ENCODE peak calls at places on chromosomes 6 and 20, in ten cellular contexts. S is thyroid gland; H is neural progenitor cell; A is colonic mucosa; R is upper lobe of left lung; K is fibroblast of lung; I is mammary epithelial cell; B is ascending aorta; Z is naive thymus-derived CD4-positive, alpha-beta T cell; G is right atrium auricular region. Q is an unnamed sample. For H3K27me3, the result is how much of the 10 kb centered on the place peaks cover.

GRCh38 chr6:5231289-5231688 is 29.5 kb downstream of the LYRM4 start:
- DNase-seq in S (no peak), H (no peak), A (no peak), R (no peak), K (peak), I (no peak), B (no peak), Z (no peak), G (no peak), Q (no peak)

GRCh38 chr6:47579040-47579439 is 101.5 kb downstream of the CD2AP start:
- DNase-seq in S (no peak), H (no peak), A (no peak), R (no peak), K (no peak), I (no peak), B (no peak), Z (no peak), G (no peak), Q (no peak)

GRCh38 chr20:48610996-48611395 is 216.8 kb downstream of the PREX1 start:
- DNase-seq in S (no peak), H (no peak), A (no peak), R (no peak), K (no peak), I (no peak), B (no peak), Z (no peak), G (no peak), Q (no peak)

GRCh38 chr20:21571841-21572690 is 58.2 kb upstream of the NKX2-2 start:
- DNase-seq in S (peak), H (peak), A (no peak), R (no peak), K (no peak), I (no peak), B (no peak), Z (peak), G (no peak), Q (no peak)

GRCh38 chr20:21521596-21522478 is 8.0 kb upstream of the NKX2-2 start:
- DNase-seq in S (no peak), H (peak), A (no peak), R (no peak), K (no peak), I (no peak), B (no peak), Z (no peak), G (no peak), Q (no peak)

GRCh38 chr20:18543932-18544331 is 23.3 kb upstream of the SMIM26 start:
- DNase-seq in S (peak), H (no peak), A (no peak), R (no peak), K (no peak), I (no peak), B (no peak), Z (no peak), G (no peak), Q (no peak)

GRCh38 chr6:99334526-99335127 is 14.8 kb downstream of the FAXC start:
- DNase-seq in S (peak), H (peak), A (peak), R (peak), K (peak), I (peak), B (no peak), Z (no peak), G (no peak), Q (no peak)

GRCh38 chr6:25960689-25961088 is 1.9 kb upstream of the TRIM38 start:
- DNase-seq in S (no peak), H (no peak), A (no peak), R (no peak), K (no peak), I (no peak), B (no peak), Z (no peak), G (no peak), Q (no peak)

GRCh38 chr6:158718431-158719126 is 68.7 kb downstream of the SYTL3 start:
- DNase-seq in S (peak), H (peak), A (no peak), R (no peak), K (no peak), I (no peak), B (no peak), Z (no peak), G (no peak), Q (no peak)

GRCh38 chr6:156731436-156731835 is 45.7 kb upstream of the ARID1B start:
- DNase-seq in S (no peak), H (peak), A (no peak), R (no peak), K (peak), I (peak), B (no peak), Z (no peak), G (no peak), Q (no peak)

GRCh38 chr20:2179957-2180356 is 78.3 kb downstream of the STK35 start:
- DNase-seq in S (no peak), H (no peak), A (no peak), R (no peak), K (no peak), I (no peak), B (no peak), Z (no peak), G (no peak), Q (no peak)

GRCh38 chr20:50368813-50369224 is 141.4 kb upstream of the PTPN1 start:
- DNase-seq in S (no peak), H (no peak), A (no peak), R (no peak), K (peak), I (no peak), B (no peak), Z (no peak), G (no peak), Q (no peak)

GRCh38 chr6:105326838-105327745 is 75.8 kb downstream of the PREP start:
- DNase-seq in S (peak), H (no peak), A (no peak), R (peak), K (peak), I (peak), B (no peak), Z (no peak), G (no peak), Q (no peak)

GRCh38 chr20:63530788-63531160 is 6.4 kb downstream of the PTK6 start:
- DNase-seq in S (no peak), H (peak), A (peak), R (no peak), K (no peak), I (no peak), B (no peak), Z (no peak), G (no peak), Q (peak)

GRCh38 chr6:117909638-117910037 is 2.6 kb downstream of the SLC35F1 start:
- DNase-seq in S (no peak), H (no peak), A (no peak), R (no peak), K (no peak), I (no peak), B (no peak), Z (no peak), G (no peak), Q (no peak)
- H3K27me3 ChIP-seq in S (under half), H (under half), A (under half), R (under half), K (under half), I (under half), B (under half), Z (under half), G (under half), Q (half or more)

GRCh38 chr6:1312193-1312443 is 220 bp downstream of the FOXQ1 start:
- DNase-seq in S (no peak), H (no peak), A (no peak), R (no peak), K (no peak), I (no peak), B (no peak), Z (no peak), G (no peak), Q (no peak)

GRCh38 chr6:1313755-1314503 is 2.0 kb downstream of the FOXQ1 start:
- DNase-seq in S (peak), H (peak), A (peak), R (peak), K (no peak), I (no peak), B (no peak), Z (no peak), G (no peak), Q (no peak)

GRCh38 chr6:1314617-1315016 is 2.7 kb downstream of the FOXQ1 start:
- DNase-seq in S (no peak), H (no peak), A (no peak), R (no peak), K (no peak), I (no peak), B (no peak), Z (no peak), G (no peak), Q (no peak)

GRCh38 chr6:1312444-1313363 is 806 bp downstream of the FOXQ1 start:
- DNase-seq in S (peak), H (peak), A (no peak), R (no peak), K (no peak), I (peak), B (no peak), Z (no peak), G (no peak), Q (no peak)

DNA sequence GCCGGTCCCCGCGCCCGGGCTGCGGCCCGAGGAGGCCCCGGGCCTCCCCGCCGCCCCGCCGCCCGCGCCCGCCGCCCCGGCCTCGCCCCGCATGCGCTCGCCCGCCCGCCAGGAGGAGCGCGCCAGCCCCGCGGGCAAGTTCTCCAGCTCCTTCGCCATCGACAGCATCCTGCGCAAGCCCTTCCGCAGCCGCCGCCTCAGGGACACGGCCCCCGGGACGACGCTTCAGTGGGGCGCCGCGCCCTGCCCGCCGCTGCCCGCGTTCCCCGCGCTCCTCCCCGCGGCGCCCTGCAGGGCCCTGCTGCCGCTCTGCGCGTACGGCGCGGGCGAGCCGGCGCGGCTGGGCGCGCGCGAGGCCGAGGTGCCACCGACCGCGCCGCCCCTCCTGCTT is 1.5 kb downstream of the FOXQ1 start:
- DNase-seq in S (peak), H (no peak), A (no peak), R (no peak), K (no peak), I (no peak), B (no peak), Z (no peak), G (no peak), Q (no peak)
- H3K27me3 ChIP-seq in S (under half), H (half or more), A (half or more), R (under half), K (under half), I (under half), B (under half), Z (under half), G (under half), Q (half or more)

DNA sequence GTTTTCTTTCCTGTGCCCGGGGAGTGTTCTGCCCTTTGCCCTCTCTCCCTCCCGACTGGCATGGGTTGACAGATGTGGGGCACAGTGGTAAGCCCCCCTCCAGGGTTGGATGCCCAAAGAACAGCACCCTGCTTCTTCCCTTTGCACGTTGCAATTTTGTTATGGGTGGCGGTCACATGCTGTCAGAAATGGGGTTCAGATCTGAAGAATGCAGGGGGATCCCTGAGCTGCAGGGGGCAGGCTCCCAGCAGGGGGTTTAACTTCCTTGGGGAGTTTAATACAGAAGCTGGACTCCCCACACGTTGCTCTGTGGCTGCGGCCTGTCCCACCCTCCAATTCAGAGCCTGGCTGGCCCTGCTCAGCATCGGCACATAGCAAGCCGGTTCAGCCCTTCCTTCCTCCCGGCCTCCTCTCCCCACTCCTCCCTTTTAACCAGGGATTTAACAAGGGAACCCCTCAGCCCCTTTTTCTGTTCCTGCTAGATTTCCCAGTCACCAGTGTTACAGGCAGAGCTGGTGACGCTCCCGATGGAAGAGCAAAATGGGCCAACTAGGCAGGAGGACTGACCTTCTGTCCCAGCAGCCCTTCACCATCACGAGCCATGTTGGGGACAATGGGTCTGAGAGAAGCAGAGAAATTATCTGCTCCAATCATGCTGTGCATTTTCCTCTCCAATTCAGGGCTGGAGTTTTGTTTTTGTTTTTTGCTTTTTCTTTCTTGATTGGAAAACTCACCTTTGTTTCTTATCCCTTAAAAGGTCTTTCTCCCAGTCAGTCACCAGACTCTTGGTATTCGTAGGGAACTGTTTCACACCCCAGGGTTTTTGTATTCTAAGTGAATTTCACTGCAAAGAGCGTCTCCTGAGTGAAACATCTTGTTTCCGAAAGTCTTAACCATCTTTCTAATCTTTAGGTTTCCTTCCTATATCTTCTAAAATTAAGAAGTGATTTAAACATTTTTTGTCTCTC is 6.8 kb downstream of the FOXF2 start:
- DNase-seq in S (no peak), H (peak), A (no peak), R (no peak), K (no peak), I (no peak), B (no peak), Z (no peak), G (no peak), Q (peak)
- H3K27me3 ChIP-seq in S (under half), H (half or more), A (half or more), R (under half), K (under half), I (under half), B (under half), Z (under half), G (under half), Q (half or more)

DNA sequence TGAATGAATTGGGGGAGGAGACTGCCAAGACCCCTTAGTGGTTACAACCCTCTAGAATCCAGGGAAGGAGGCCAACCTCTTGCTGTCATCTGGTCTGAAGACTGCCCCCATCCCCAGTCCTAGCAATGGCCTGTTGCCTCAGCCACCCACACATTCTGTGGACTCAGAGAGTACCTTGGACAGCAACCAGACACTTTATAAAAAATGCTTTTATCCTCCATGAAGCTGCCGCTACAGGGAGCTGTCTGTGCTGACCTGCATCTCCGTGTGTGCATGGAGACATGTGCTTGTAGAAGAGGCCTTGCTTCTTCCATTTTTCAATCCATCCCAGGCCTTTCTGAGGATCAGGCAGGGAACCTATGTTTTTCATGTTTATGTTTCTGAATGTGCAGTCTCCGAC is 15.2 kb downstream of the CDH22 start:
- DNase-seq in S (no peak), H (peak), A (no peak), R (no peak), K (peak), I (peak), B (no peak), Z (no peak), G (no peak), Q (no peak)
- H3K27me3 ChIP-seq in S (under half), H (under half), A (under half), R (under half), K (under half), I (under half), B (under half), Z (under half), G (under half), Q (under half)

GRCh38 chr6:1395496-1395895 is 6.1 kb downstream of the FOXF2 start:
- DNase-seq in S (no peak), H (no peak), A (no peak), R (no peak), K (no peak), I (no peak), B (no peak), Z (no peak), G (no peak), Q (no peak)
- H3K27me3 ChIP-seq in S (under half), H (half or more), A (half or more), R (under half), K (under half), I (under half), B (under half), Z (under half), G (under half), Q (half or more)

GRCh38 chr6:30130887-30131862 is 4.8 kb upstream of the TRIM40 start:
- DNase-seq in S (peak), H (peak), A (peak), R (peak), K (peak), I (peak), B (no peak), Z (peak), G (peak), Q (no peak)
- H3K27me3 ChIP-seq in S (under half), H (half or more), A (under half), R (under half), K (under half), I (under half), B (under half), Z (under half), G (under half), Q (half or more)

DNA sequence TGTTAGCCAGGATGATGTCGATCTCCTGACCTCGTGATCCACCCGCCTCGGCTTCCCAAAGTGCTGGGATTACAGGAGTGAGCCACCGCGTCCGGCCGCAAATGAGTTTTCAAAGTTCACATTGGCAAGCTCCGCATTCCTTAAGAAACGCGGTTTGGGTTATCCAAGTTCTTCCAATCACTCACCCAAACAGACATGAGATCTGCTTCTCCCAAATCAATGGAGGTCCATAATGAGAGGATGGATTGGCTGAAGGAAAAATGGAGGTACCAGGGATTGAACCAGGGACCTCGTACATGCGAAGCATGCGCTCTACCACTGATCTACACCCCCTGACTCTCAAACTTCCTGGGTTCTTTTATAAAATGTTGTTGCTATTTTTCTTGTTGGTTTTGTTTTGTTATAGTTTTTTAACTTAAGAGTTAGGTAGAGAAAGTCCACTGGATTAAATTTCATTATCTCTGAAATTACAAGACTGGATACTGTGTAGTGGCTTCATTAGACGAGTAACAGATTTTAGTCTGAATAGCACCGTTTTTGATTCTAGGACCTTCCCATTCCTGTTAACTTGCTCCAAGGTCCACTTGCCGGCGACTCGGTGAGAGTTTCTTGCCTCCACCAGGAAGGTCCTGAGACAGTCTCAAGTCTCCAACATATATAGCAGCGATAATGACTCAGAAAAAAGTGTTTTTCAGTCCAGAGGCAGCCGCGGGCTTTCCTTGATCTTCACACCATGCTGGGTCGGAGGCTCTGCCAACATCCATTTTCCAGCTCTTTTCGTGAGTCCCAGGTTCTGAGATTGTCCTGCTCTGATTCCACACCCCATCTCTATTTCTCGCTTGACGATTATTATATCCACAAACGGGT is 170.2 kb downstream of the GPX5 start:
- DNase-seq in S (no peak), H (no peak), A (no peak), R (no peak), K (peak), I (peak), B (no peak), Z (no peak), G (no peak), Q (no peak)
- H3K27me3 ChIP-seq in S (under half), H (half or more), A (under half), R (under half), K (under half), I (under half), B (under half), Z (under half), G (under half), Q (half or more)

GRCh38 chr20:61765081-61765870 is 300.4 kb downstream of the TAF4 start:
- DNase-seq in S (no peak), H (no peak), A (no peak), R (peak), K (no peak), I (no peak), B (no peak), Z (no peak), G (no peak), Q (peak)
- H3K27me3 ChIP-seq in S (under half), H (under half), A (under half), R (under half), K (under half), I (under half), B (under half), Z (under half), G (under half), Q (under half)

GRCh38 chr6:39049575-39050283 is 1.1 kb downstream of the GLP1R start:
- DNase-seq in S (no peak), H (peak), A (no peak), R (no peak), K (no peak), I (no peak), B (no peak), Z (no peak), G (no peak), Q (no peak)
- H3K27me3 ChIP-seq in S (under half), H (under half), A (under half), R (under half), K (under half), I (under half), B (under half), Z (under half), G (under half), Q (half or more)

DNA sequence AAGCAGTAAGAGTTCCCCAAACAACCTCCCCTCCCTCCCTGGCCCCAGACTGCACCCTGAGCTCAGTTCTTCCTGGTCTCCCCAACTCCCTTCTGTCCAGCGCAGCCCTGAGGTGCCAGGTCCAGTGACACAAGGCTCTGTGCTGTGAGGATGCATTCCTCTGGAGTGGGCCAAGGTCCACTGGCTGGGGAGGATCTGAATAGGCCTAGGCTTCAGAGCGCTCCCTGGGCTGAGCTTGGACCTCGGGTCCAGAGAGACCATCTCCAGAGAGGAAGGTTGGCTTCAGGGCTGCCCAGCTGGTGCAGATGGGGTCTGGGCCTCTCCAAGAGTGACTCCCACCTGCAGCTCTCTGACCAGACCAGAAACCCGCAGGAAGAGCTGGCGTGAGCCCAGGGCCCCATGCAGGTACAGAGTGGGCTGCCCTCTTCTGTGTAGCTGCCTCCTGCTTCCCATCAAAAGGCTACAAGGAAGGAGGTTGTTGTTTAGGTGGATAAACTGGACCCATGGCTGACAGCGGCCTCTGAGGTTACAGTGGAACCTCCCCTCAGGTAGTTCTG is 52.3 kb upstream of the MLN start:
- DNase-seq in S (no peak), H (no peak), A (no peak), R (no peak), K (no peak), I (no peak), B (no peak), Z (no peak), G (no peak), Q (no peak)
- H3K27me3 ChIP-seq in S (under half), H (under half), A (under half), R (under half), K (under half), I (under half), B (under half), Z (under half), G (under half), Q (under half)